ENCODE peak calls at places on chromosomes 2 and 18, in five cellular contexts. C is cardiac fibroblast; E is pancreas; H is skeletal muscle cell; M is CD4-positive, alpha-beta memory T cell. V is an unnamed sample.

GRCh38 chr2:2870106-2870505 is 507.5 kb downstream of the EIPR1 start:
- DNase-seq in C (no peak), E (no peak), H (no peak), M (no peak), V (no peak)

GRCh38 chr2:212181646-212182045 is 357.0 kb downstream of the ERBB4 start:
- DNase-seq in M (no peak), C (peak), H (no peak), E (no peak), V (no peak)

GRCh38 chr2:127695491-127696472 is 5.5 kb upstream of the SFT2D3 start:
- DNase-seq in H (no peak), M (peak), E (peak), C (peak), V (peak)

GRCh38 chr18:77002496-77002895 is 130.1 kb downstream of the MBP start:
- DNase-seq in E (no peak), M (no peak), H (no peak), C (no peak), V (no peak)

GRCh38 chr2:179141206-179141605 is 91.3 kb upstream of the CCDC141 start:
- DNase-seq in H (no peak), E (no peak), C (no peak), M (no peak), V (no peak)

GRCh38 chr18:48869591-48869990 is 81.2 kb downstream of the SMAD7 start:
- DNase-seq in C (no peak), H (no peak), M (no peak), E (no peak), V (no peak)

GRCh38 chr2:64784168-64785061 is 130.7 kb upstream of the SERTAD2 start:
- DNase-seq in C (no peak), E (peak), H (no peak), M (no peak), V (no peak)

GRCh38 chr18:44795241-44795640 is 114.6 kb downstream of the SETBP1 start:
- DNase-seq in E (no peak), M (no peak), C (no peak), H (no peak), V (no peak)

GRCh38 chr18:2223859-2224258 is 347.4 kb downstream of the METTL4 start:
- DNase-seq in C (peak), H (no peak), M (no peak), E (no peak), V (no peak)

GRCh38 chr2:125224830-125225229 is 1199.7 kb downstream of the CNTNAP5 start:
- DNase-seq in H (no peak), E (no peak), M (no peak), C (no peak), V (no peak)

DNA sequence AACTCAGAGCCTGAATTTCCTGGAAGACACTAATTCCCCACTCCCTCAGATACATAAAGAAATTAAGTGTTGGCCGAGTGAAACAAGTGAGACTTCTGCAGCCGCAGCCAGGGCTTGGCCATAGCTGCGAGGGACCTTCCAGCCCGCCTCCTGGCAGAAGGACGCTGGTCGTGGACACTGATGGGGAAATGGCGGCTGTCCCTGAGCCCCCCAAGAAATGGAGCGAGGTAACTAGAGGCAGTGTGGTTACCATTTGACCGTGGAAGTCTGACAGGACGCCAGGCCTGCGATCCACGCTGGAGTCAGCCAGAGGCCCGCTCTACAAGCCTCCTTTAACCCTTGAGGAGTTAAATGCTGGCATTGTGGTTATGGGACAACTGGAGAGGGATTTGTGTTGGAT is 173.4 kb downstream of the BCL2 start:
- DNase-seq in H (no peak), M (no peak), E (no peak), C (no peak), V (no peak)
- H3K4me3 ChIP-seq in H (no peak), M (no peak), E (no peak), C (no peak), V (no peak)

GRCh38 chr2:197128897-197129296 is 181.7 kb downstream of the ANKRD44 start:
- DNase-seq in C (no peak), E (no peak), H (no peak), M (no peak), V (no peak)

GRCh38 chr2:197125000-197125399 is 185.6 kb downstream of the ANKRD44 start:
- DNase-seq in C (no peak), E (no peak), H (no peak), M (no peak), V (no peak)

GRCh38 chr2:197126630-197127029 is 183.9 kb downstream of the ANKRD44 start:
- DNase-seq in E (no peak), C (no peak), H (no peak), M (no peak), V (no peak)

GRCh38 chr2:197130318-197130717 is 180.3 kb downstream of the ANKRD44 start:
- DNase-seq in E (no peak), M (peak), H (no peak), C (no peak), V (no peak)

DNA sequence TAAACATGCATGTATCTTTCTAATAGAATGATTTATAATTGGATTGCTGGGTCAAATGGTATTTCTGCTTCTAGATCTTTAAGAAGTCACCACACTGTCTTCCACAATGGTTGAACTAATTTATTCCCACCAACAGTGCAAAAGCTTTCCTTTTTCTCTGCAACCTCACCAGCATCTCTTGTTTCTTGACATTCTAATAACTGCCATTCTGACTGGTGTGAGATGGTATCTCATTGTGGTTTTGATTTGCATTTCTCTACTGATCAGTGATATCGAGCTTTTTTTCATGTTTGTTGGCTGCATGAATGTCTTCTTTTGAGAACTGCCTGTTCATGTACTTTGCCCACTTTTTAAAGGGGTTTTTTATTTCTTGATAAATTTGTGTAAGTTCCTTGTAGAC is 182.5 kb downstream of the ANKRD44 start:
- DNase-seq in C (no peak), M (peak), H (no peak), E (no peak), V (no peak)
- H3K4me3 ChIP-seq in C (no peak), M (no peak), H (no peak), E (no peak), V (no peak)

DNA sequence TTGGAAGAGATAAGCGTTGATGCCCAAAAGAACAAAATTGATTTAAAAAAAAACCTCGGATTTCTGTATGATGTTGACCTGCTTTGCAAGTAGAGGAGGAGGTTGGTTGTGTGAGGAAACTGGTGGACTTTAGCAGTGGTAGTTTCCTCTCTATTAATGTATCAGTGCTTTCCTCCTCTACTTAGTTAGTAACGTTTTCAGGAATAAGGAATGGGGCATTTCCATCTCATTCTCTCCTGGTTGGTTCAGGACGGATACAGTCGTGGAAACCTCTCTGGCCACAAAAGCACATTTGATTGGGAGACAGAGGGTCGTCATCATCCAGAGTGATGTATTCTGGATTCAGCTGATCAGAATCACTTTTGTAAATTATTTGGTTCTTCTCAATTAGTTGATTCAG is 1.5 kb downstream of the FHOD3 start:
- DNase-seq in H (no peak), C (no peak), M (no peak), E (no peak), V (no peak)
- H3K4me3 ChIP-seq in H (no peak), C (peak), M (no peak), E (no peak), V (no peak)

GRCh38 chr2:239018291-239019192 is 170.7 kb downstream of the TWIST2 start:
- DNase-seq in C (no peak), H (no peak), E (no peak), M (no peak), V (no peak)

GRCh38 chr2:239017491-239018098 is 169.7 kb downstream of the TWIST2 start:
- DNase-seq in H (no peak), M (no peak), C (no peak), E (no peak), V (no peak)

GRCh38 chr2:239020541-239021041 is 172.7 kb downstream of the TWIST2 start:
- DNase-seq in C (no peak), H (no peak), M (no peak), E (no peak), V (no peak)

GRCh38 chr2:239021224-239021623 is 173.3 kb downstream of the TWIST2 start:
- DNase-seq in E (no peak), C (no peak), M (no peak), H (no peak), V (no peak)

GRCh38 chr2:239019193-239019581 is 171.3 kb downstream of the TWIST2 start:
- DNase-seq in H (no peak), C (no peak), E (no peak), M (no peak), V (no peak)
- H3K4me3 ChIP-seq in H (no peak), C (no peak), E (no peak), M (no peak), V (no peak)

DNA sequence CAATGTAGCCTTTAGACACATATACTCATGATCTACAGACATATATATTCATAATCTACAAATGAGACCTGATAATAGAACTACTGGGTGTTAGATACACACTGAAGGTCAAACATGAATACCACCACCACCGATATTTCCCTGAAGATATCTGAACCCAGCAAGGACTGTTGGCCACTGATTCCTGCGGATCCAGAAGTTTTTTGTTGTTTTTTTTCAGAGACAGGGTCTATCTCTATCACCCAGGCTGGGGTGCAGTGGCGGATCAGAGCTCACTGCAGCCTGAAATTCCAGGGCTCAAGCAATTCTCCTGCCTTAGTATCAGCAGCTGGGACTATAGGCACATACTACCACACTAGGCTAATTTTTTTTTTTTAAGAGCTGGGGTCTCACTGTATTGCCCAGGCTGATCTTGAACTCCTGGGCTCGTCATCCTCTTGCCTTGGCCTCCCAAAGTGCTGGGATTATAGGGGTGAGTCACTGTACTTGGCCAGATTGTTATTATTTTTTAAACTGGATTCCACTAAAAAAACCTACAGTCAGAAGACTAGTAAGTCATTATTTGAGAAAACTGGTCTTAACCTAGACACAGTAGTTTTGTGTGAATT is 1.8 kb downstream of the METTL5 start:
- DNase-seq in H (no peak), E (no peak), M (no peak), C (no peak), V (no peak)
- H3K4me3 ChIP-seq in H (no peak), E (no peak), M (no peak), C (no peak), V (no peak)

DNA sequence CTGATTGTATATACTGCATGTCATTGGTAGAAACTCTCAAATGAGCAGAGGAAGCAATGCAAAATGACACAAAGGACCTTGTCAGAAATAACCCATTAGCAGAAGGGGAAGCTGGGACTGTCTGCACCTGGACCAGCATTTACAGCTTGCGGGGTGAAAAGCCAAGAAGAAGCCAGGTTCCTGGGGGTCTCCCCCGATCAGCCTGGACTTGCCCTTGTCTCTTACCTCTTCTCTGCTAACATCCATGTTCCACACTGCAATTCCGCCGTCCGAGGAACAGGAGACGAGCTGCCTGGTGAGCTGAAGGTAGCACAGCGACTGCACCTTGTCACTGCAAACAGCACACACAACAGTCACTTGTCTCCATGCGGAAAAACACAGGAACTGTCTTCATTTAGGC is 51.1 kb downstream of the WDFY1 start:
- DNase-seq in M (no peak), H (no peak), E (no peak), C (no peak), V (no peak)
- H3K4me3 ChIP-seq in M (no peak), H (no peak), E (no peak), C (no peak), V (no peak)

GRCh38 chr2:85597241-85597640 is 1.7 kb downstream of the RNF181 start:
- DNase-seq in E (no peak), H (no peak), M (no peak), C (no peak), V (no peak)
- H3K4me3 ChIP-seq in E (peak), H (no peak), M (no peak), C (no peak), V (no peak)

GRCh38 chr2:237626813-237627451 is 455 bp upstream of the LRRFIP1 start:
- DNase-seq in C (no peak), M (no peak), H (no peak), E (peak), V (no peak)
- H3K4me3 ChIP-seq in C (peak), M (no peak), H (peak), E (peak), V (peak)

GRCh38 chr2:26384597-26384996 is 17.1 kb upstream of the DRC1 start:
- DNase-seq in M (no peak), C (no peak), E (no peak), H (no peak), V (no peak)
- H3K4me3 ChIP-seq in M (no peak), C (no peak), E (no peak), H (no peak), V (no peak)

GRCh38 chr2:70132244-70133126 is 45.2 kb downstream of the PCBP1 start:
- DNase-seq in M (peak), E (no peak), C (peak), H (no peak), V (peak)
- H3K4me3 ChIP-seq in M (peak), E (peak), C (peak), H (peak), V (peak)

V was measured in naive thymus-derived CD4-positive, alpha-beta T cell.